ENCODE peak calls at places on chromosomes 13 and 19, in ten cellular contexts. B is A549; Q is CD8-positive, alpha-beta T cell; K is iPS-NIHi11; G is T-helper 2 cell; P is body of pancreas; L is cardiac septum; V is HAP-1; Z is NCI-H1092 treated with DMSO at 0.1 percent for 48 hours; W is tibial artery. I is an unnamed sample.

GRCh38 chr13:47251771-47252170 is 354.9 kb upstream of the HTR2A start:
- DNase-seq in W (no peak), P (no peak), B (no peak), G (no peak), K (no peak), L (no peak), Q (no peak), V (no peak), Z (no peak), I (no peak)

GRCh38 chr13:38607136-38607535 is 79.7 kb upstream of the FREM2 start:
- DNase-seq in P (no peak), V (peak; percentile 32), Q (no peak), K (peak; percentile 8), W (no peak), Z (no peak), G (no peak), B (no peak), L (no peak), I (no peak)

GRCh38 chr13:100022798-100023197 is 41.2 kb downstream of the ZIC2 start:
- DNase-seq in W (no peak), P (no peak), B (no peak), Q (no peak), V (no peak), K (no peak), G (no peak), L (no peak), Z (no peak), I (no peak)

GRCh38 chr13:99606322-99607089 is 105.2 kb downstream of the TM9SF2 start:
- DNase-seq in P (peak; percentile 91), K (peak; percentile 95), W (peak; percentile 85), G (peak; percentile 87), Z (peak; percentile 88), L (peak; percentile 98), V (peak; percentile 93), B (peak; percentile 83), Q (peak; percentile 91), I (peak; percentile 97)

GRCh38 chr19:50311723-50312635 is 17.2 kb downstream of the KCNC3 start:
- DNase-seq in L (no peak), K (peak; percentile 83), V (no peak), Z (no peak), B (peak; percentile 82), P (no peak), Q (no peak), G (no peak), W (no peak), I (no peak)

GRCh38 chr13:103883698-103884097 is 817.5 kb upstream of the SLC10A2 start:
- DNase-seq in B (no peak), Z (no peak), Q (no peak), V (no peak), K (no peak), G (no peak), W (no peak), P (no peak), L (no peak), I (no peak)

GRCh38 chr13:113820813-113821651 is 42.8 kb downstream of the GAS6 start:
- DNase-seq in G (no peak), B (peak; percentile 69), L (peak; percentile 87), P (peak; percentile 44), V (no peak), K (no peak), W (peak; percentile 86), Q (no peak), Z (peak; percentile 94), I (peak; percentile 93)

GRCh38 chr13:80100636-80101035 is 240.3 kb downstream of the SPRY2 start:
- DNase-seq in Z (no peak), B (no peak), Q (no peak), P (no peak), K (no peak), V (no peak), W (no peak), L (no peak), G (no peak), I (no peak)

GRCh38 chr13:44746690-44747089 is 170.6 kb upstream of the TSC22D1 start:
- DNase-seq in V (no peak), L (no peak), Z (no peak), Q (no peak), G (no peak), K (no peak), B (no peak), W (no peak), P (no peak), I (no peak)

GRCh38 chr13:21402586-21403307 is 56.4 kb downstream of the ZDHHC20 start:
- DNase-seq in P (no peak), K (no peak), Z (no peak), V (no peak), Q (no peak), B (peak; percentile 14), W (no peak), L (no peak), G (no peak), I (no peak)

GRCh38 chr19:18423258-18424020 is 4.2 kb downstream of the SSBP4 start:
- DNase-seq in L (no peak), K (no peak), Z (no peak), W (no peak), B (no peak), P (no peak), V (no peak), G (no peak), Q (no peak), I (no peak)

GRCh38 chr13:86080340-86080995 is 281.2 kb upstream of the SLITRK6 start:
- DNase-seq in Q (no peak), W (no peak), G (no peak), L (no peak), P (no peak), B (no peak), Z (no peak), V (no peak), K (no peak), I (no peak)

GRCh38 chr13:44810067-44810840 is 179.0 kb downstream of the NUFIP1 start:
- DNase-seq in L (no peak), P (peak; percentile 62), W (peak; percentile 62), G (no peak), Q (no peak), Z (peak; percentile 42), B (peak; percentile 19), V (peak; percentile 35), K (no peak), I (no peak)

GRCh38 chr13:25218011-25218410 is 45.9 kb upstream of the AMER2 start:
- DNase-seq in V (no peak), G (no peak), B (no peak), W (no peak), K (no peak), P (no peak), Z (no peak), Q (no peak), L (no peak), I (no peak)

GRCh38 chr13:39888865-39889810 is 233.7 kb downstream of the COG6 start:
- DNase-seq in W (no peak), V (no peak), P (no peak), B (no peak), Z (no peak), L (no peak), Q (no peak), K (no peak), G (no peak), I (no peak)

GRCh38 chr19:10421981-10422461 is 1.7 kb downstream of the PDE4A start:
- DNase-seq in P (no peak), K (peak; percentile 1), V (no peak), Q (no peak), L (no peak), B (no peak), W (no peak), Z (no peak), G (no peak), I (no peak)

GRCh38 chr13:114140131-114140908 is 7.9 kb upstream of the RASA3 start:
- DNase-seq in Q (no peak), W (no peak), K (no peak), B (no peak), Z (no peak), G (no peak), V (no peak), P (no peak), L (no peak), I (peak; percentile 68)

GRCh38 chr13:75901509-75901908 is 265.4 kb downstream of the LMO7 start:
- DNase-seq in L (no peak), K (no peak), Z (no peak), W (no peak), G (no peak), B (no peak), Q (no peak), V (no peak), P (no peak), I (no peak)

GRCh38 chr19:1467512-1468273 is 11.3 kb downstream of the C19orf25 start:
- DNase-seq in Z (no peak), W (no peak), L (no peak), G (no peak), Q (no peak), P (no peak), V (no peak), B (no peak), K (no peak), I (no peak)

GRCh38 chr13:37403776-37404497 is 194.6 kb downstream of the POSTN start:
- DNase-seq in K (no peak), G (no peak), Z (no peak), W (no peak), B (no peak), V (no peak), L (no peak), P (no peak), Q (no peak), I (no peak)

GRCh38 chr19:1360818-1361461 is 22.8 kb upstream of the NDUFS7 start:
- DNase-seq in V (peak; percentile 83), W (peak; percentile 52), Z (peak; percentile 55), Q (no peak), P (peak; percentile 76), B (no peak), G (no peak), L (peak; percentile 84), K (peak; percentile 53), I (peak; percentile 88)

GRCh38 chr19:11073568-11073967 is 15.7 kb upstream of the LDLR start:
- DNase-seq in Z (no peak), G (no peak), P (no peak), Q (no peak), W (no peak), L (no peak), V (no peak), B (no peak), K (no peak), I (no peak)

GRCh38 chr13:55302568-55302967 is 1838.2 kb upstream of the PRR20A start:
- DNase-seq in Z (no peak), K (no peak), Q (no peak), P (no peak), B (no peak), W (no peak), V (no peak), L (no peak), G (no peak), I (no peak)

GRCh38 chr19:35125746-35126623 is 8.9 kb downstream of the LGI4 start:
- DNase-seq in P (no peak), Q (no peak), G (no peak), L (no peak), V (no peak), Z (no peak), W (no peak), K (no peak), B (no peak), I (no peak)

GRCh38 chr13:97282705-97283104 is 60.6 kb downstream of the MBNL2 start:
- DNase-seq in Q (no peak), K (no peak), G (no peak), W (no peak), V (no peak), L (no peak), B (no peak), P (no peak), Z (no peak), I (no peak)

GRCh38 chr13:89925107-89925506 is 1422.4 kb upstream of the MIR17HG start:
- DNase-seq in G (no peak), P (no peak), L (no peak), V (peak; percentile 10), Z (peak; percentile 47), Q (no peak), W (no peak), B (peak; percentile 30), K (peak; percentile 28), I (no peak)

GRCh38 chr13:93660664-93661063 is 434.1 kb downstream of the GPC6 start:
- DNase-seq in Q (no peak), L (no peak), B (no peak), W (no peak), V (no peak), K (no peak), Z (no peak), P (no peak), G (no peak), I (no peak)

GRCh38 chr19:14366529-14366928 is 14.7 kb upstream of the ADGRE5 start:
- DNase-seq in K (peak; percentile 83), G (peak; percentile 84), P (peak; percentile 68), Z (peak; percentile 34), W (peak; percentile 54), V (peak; percentile 87), L (peak; percentile 93), Q (peak; percentile 83), B (peak; percentile 84), I (peak; percentile 91)